ENCODE peak calls at places on chromosomes 16 and 17, in ten cellular contexts. M is NCI-H1092; N is cardiac fibroblast; O is CD4-positive, alpha-beta memory T cell; A is endothelial cell of umbilical vein; L is mucosa of descending colon; D is left ventricle myocardium inferior; J is SK-MEL-5; S is stromal cell of bone marrow; U is choroid plexus epithelial cell. Z is an unnamed sample.

GRCh38 chr17:39822051-39822450 is 42.1 kb downstream of the IKZF3 start:
- DNase-seq in M (no peak), N (no peak), O (no peak), A (no peak), L (no peak), D (no peak), J (no peak), S (no peak), U (no peak), Z (no peak)

GRCh38 chr17:75634754-75635609 is 1.7 kb downstream of the SMIM5 start:
- DNase-seq in M (no peak), N (no peak), O (no peak), A (no peak), L (peak; percentile 52), D (no peak), J (no peak), S (no peak), U (no peak), Z (no peak)

GRCh38 chr17:77503916-77504651 is 363.3 kb downstream of the SEC14L1 start:
- DNase-seq in M (no peak), N (no peak), O (no peak), A (no peak), L (no peak), D (no peak), J (no peak), S (no peak), U (no peak), Z (no peak)

GRCh38 chr17:43931062-43931571 is 11.2 kb downstream of the PPY start:
- DNase-seq in M (no peak), N (no peak), O (no peak), A (no peak), L (peak; percentile 85), D (no peak), J (no peak), S (no peak), U (no peak), Z (no peak)

GRCh38 chr17:73118876-73119485 is 26.5 kb upstream of the SLC39A11 start:
- DNase-seq in M (peak; percentile 64), N (no peak), O (no peak), A (no peak), L (no peak), D (no peak), J (no peak), S (no peak), U (no peak), Z (no peak)

GRCh38 chr16:76182092-76182635 is 95.0 kb upstream of the CNTNAP4 start:
- DNase-seq in M (no peak), N (no peak), O (no peak), A (no peak), L (no peak), D (no peak), J (peak; percentile 59), S (no peak), U (no peak), Z (no peak)

GRCh38 chr17:45298546-45299285 is 18.1 kb downstream of the MAP3K14 start:
- DNase-seq in M (no peak), N (peak; percentile 65), O (no peak), A (no peak), L (no peak), D (no peak), J (peak; percentile 22), S (no peak), U (no peak), Z (no peak)

GRCh38 chr17:46108120-46108519 is 85.1 kb downstream of the KANSL1 start:
- DNase-seq in M (no peak), N (no peak), O (no peak), A (no peak), L (no peak), D (no peak), J (no peak), S (no peak), U (no peak), Z (no peak)

GRCh38 chr16:29877266-29877961 is 14.4 kb upstream of the CDIPT start:
- DNase-seq in M (no peak), N (peak; percentile 35), O (peak; percentile 18), A (peak; percentile 15), L (peak; percentile 52), D (no peak), J (peak; percentile 25), S (no peak), U (peak; percentile 46), Z (peak; percentile 54)

GRCh38 chr17:61208301-61209098 is 191.1 kb upstream of the TBX2 start:
- DNase-seq in M (peak; percentile 36), N (peak; percentile 53), O (no peak), A (no peak), L (no peak), D (no peak), J (peak; percentile 37), S (no peak), U (peak; percentile 67), Z (peak; percentile 56)

Z was measured in foreskin fibroblast.